ENCODE peak calls at places on chromosomes 16 and 17, in six cellular contexts. A is Peyer's patch; C is H1; V is transverse colon; B is CD4-positive, alpha-beta T cell; K is A549. U is an unnamed sample.

GRCh38 chr17:49582055-49582703 is 6.5 kb downstream of the NXPH3 start:
- DNase-seq in A (peak), C (no peak), V (no peak), B (no peak), K (no peak), U (no peak)

GRCh38 chr16:88381820-88382451 is 823 bp upstream of the ZNF469 start:
- DNase-seq in A (no peak), C (peak), V (no peak), B (no peak), K (no peak), U (peak)

GRCh38 chr16:552171-552570 is 8.0 kb upstream of the PRR35 start:
- DNase-seq in A (no peak), C (no peak), V (no peak), B (no peak), K (no peak), U (no peak)

GRCh38 chr16:72066747-72067146 is 3.7 kb downstream of the HPR start:
- DNase-seq in A (no peak), C (no peak), V (no peak), B (no peak), K (peak), U (no peak)

GRCh38 chr16:9296273-9296593 is 204.8 kb downstream of the HAPSTR1 start:
- DNase-seq in A (no peak), C (no peak), V (no peak), B (no peak), K (no peak), U (no peak)

GRCh38 chr17:79478841-79479240 is 132.0 kb downstream of the RBFOX3 start:
- DNase-seq in A (no peak), C (no peak), V (no peak), B (no peak), K (no peak), U (no peak)

GRCh38 chr17:81480140-81480917 is 32.3 kb downstream of the ACTG1 start:
- DNase-seq in A (no peak), C (no peak), V (no peak), B (no peak), K (no peak), U (peak)

GRCh38 chr16:49834496-49835009 is 21.4 kb downstream of the ZNF423 start:
- DNase-seq in A (no peak), C (no peak), V (peak), B (no peak), K (no peak), U (no peak)

GRCh38 chr17:28953444-28954118 is 2.3 kb upstream of the PHF12 start:
- DNase-seq in A (no peak), C (peak), V (peak), B (peak), K (peak), U (no peak)

GRCh38 chr17:61806941-61807340 is 56.4 kb downstream of the BRIP1 start:
- DNase-seq in A (no peak), C (no peak), V (no peak), B (no peak), K (no peak), U (no peak)

GRCh38 chr16:50234771-50235556 is 31.4 kb upstream of the ADCY7 start:
- DNase-seq in A (no peak), C (no peak), V (no peak), B (no peak), K (no peak), U (no peak)

GRCh38 chr16:10219742-10220141 is 37.5 kb upstream of the GRIN2A start:
- DNase-seq in A (no peak), C (no peak), V (no peak), B (no peak), K (no peak), U (no peak)

GRCh38 chr16:81885976-81886586 is 107.0 kb downstream of the PLCG2 start:
- DNase-seq in A (no peak), C (peak), V (no peak), B (no peak), K (peak), U (no peak)

GRCh38 chr17:77869041-77869595 is 89.4 kb upstream of the TNRC6C start:
- DNase-seq in A (no peak), C (no peak), V (no peak), B (no peak), K (no peak), U (no peak)

GRCh38 chr17:43953746-43954145 is at the start of gene PYY:
- DNase-seq in A (no peak), C (no peak), V (no peak), B (no peak), K (no peak), U (no peak)

GRCh38 chr17:61756561-61756960 is 106.8 kb downstream of the BRIP1 start:
- DNase-seq in A (no peak), C (no peak), V (no peak), B (no peak), K (no peak), U (no peak)

GRCh38 chr17:61303334-61304096 is 96.1 kb upstream of the TBX2 start:
- DNase-seq in A (no peak), C (no peak), V (no peak), B (no peak), K (no peak), U (no peak)

GRCh38 chr17:16243385-16243784 is 26.4 kb downstream of the PIGL start:
- DNase-seq in A (no peak), C (no peak), V (no peak), B (no peak), K (no peak), U (no peak)

GRCh38 chr17:42459256-42459982 is 741 bp downstream of the ATP6V0A1 start:
- DNase-seq in A (peak), C (no peak), V (peak), B (no peak), K (peak), U (peak)

GRCh38 chr17:48002920-48003685 is 32.2 kb downstream of the CDK5RAP3 start:
- DNase-seq in A (no peak), C (no peak), V (no peak), B (no peak), K (no peak), U (no peak)

GRCh38 chr17:40123811-40124114 is 2.0 kb downstream of the MSL1 start:
- DNase-seq in A (no peak), C (no peak), V (no peak), B (no peak), K (no peak), U (no peak)

GRCh38 chr17:34001246-34001645 is 253.8 kb upstream of the CCL2 start:
- DNase-seq in A (no peak), C (no peak), V (no peak), B (no peak), K (no peak), U (no peak)

GRCh38 chr17:49045376-49045775 is 48.2 kb downstream of the IGF2BP1 start:
- DNase-seq in A (no peak), C (no peak), V (no peak), B (no peak), K (no peak), U (no peak)

GRCh38 chr16:1026057-1026783 is 44.6 kb downstream of the SOX8 start:
- DNase-seq in A (no peak), C (no peak), V (no peak), B (no peak), K (no peak), U (no peak)

GRCh38 chr17:38562215-38562569 is 43.6 kb downstream of the SRCIN1 start:
- DNase-seq in A (no peak), C (no peak), V (no peak), B (no peak), K (no peak), U (no peak)

GRCh38 chr17:29710891-29711418 is 88.2 kb upstream of the CORO6 start:
- DNase-seq in A (no peak), C (no peak), V (no peak), B (no peak), K (no peak), U (peak)

GRCh38 chr17:44197980-44198720 is 1.5 kb downstream of the ATXN7L3 start:
- DNase-seq in A (no peak), C (no peak), V (peak), B (peak), K (peak), U (peak)

GRCh38 chr17:55731586-55732250 is 9.1 kb upstream of the TMEM100 start:
- DNase-seq in A (no peak), C (no peak), V (peak), B (no peak), K (no peak), U (no peak)

GRCh38 chr17:73983623-73984410 is 219.7 kb upstream of the RPL38 start:
- DNase-seq in A (no peak), C (no peak), V (no peak), B (no peak), K (no peak), U (no peak)

GRCh38 chr17:34261568-34261967 is 6.5 kb downstream of the CCL2 start:
- DNase-seq in A (no peak), C (no peak), V (no peak), B (no peak), K (no peak), U (no peak)

GRCh38 chr17:34201225-34201624 is 53.9 kb upstream of the CCL2 start:
- DNase-seq in A (no peak), C (no peak), V (no peak), B (no peak), K (no peak), U (no peak)

GRCh38 chr17:39836117-39836516 is 28.0 kb downstream of the IKZF3 start:
- DNase-seq in A (no peak), C (no peak), V (no peak), B (no peak), K (no peak), U (no peak)

GRCh38 chr16:87832137-87832527 is 37.2 kb downstream of the SLC7A5 start:
- DNase-seq in A (no peak), C (no peak), V (no peak), B (no peak), K (no peak), U (no peak)

GRCh38 chr16:87538160-87538559 is 45.3 kb upstream of the ZCCHC14 start:
- DNase-seq in A (no peak), C (no peak), V (no peak), B (no peak), K (no peak), U (no peak)

GRCh38 chr16:30694926-30695678 is 3.9 kb upstream of the SRCAP start:
- DNase-seq in A (no peak), C (no peak), V (no peak), B (no peak), K (no peak), U (no peak)

GRCh38 chr16:72284042-72284789 is 112.3 kb upstream of the PMFBP1 start:
- DNase-seq in A (no peak), C (no peak), V (no peak), B (no peak), K (no peak), U (no peak)

GRCh38 chr16:3065742-3066439 is 451 bp downstream of the IL32 start:
- DNase-seq in A (peak), C (no peak), V (no peak), B (no peak), K (no peak), U (no peak)

GRCh38 chr16:91484-91883 is 13.5 kb downstream of the MPG start:
- DNase-seq in A (no peak), C (no peak), V (no peak), B (no peak), K (no peak), U (no peak)

GRCh38 chr16:86428729-86429472 is 81.4 kb upstream of the FOXF1 start:
- DNase-seq in A (no peak), C (no peak), V (no peak), B (no peak), K (no peak), U (no peak)
- H3K27ac ChIP-seq in A (no peak), C (no peak), V (peak), B (no peak), K (no peak), U (no peak)

DNA sequence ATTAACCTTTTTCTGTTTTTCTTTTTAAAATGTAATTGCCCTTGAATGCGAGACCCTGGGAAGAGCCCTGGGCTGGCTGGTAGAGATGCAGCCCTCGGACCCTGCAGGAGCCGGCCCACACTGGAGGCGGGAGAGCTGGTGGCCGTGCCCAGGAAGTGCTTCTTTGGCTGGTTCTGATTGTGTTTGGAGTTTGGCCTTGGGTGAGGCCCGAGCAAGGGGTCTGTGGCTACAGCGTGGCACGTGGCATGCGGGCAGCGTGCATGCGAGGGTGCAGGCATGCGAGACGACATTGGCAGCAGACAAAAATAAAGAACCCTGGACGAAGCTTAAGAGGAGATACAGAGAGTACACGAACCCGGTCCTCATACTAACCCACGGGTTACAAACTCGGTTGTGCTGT is 49.7 kb downstream of the PRMT7 start:
- DNase-seq in A (no peak), C (no peak), V (no peak), B (no peak), K (no peak), U (no peak)
- H3K27ac ChIP-seq in A (no peak), C (no peak), V (no peak), B (no peak), K (no peak), U (no peak)

GRCh38 chr17:50707296-50708049 is at the start of gene ANKRD40:
- DNase-seq in A (peak), C (no peak), V (peak), B (peak), K (peak), U (peak)
- H3K27ac ChIP-seq in A (peak), C (peak), V (peak), B (peak), K (peak), U (peak)

GRCh38 chr17:17467021-17467420 is 9.8 kb upstream of the MED9 start:
- DNase-seq in A (no peak), C (no peak), V (no peak), B (no peak), K (no peak), U (no peak)
- H3K27ac ChIP-seq in A (no peak), C (no peak), V (no peak), B (no peak), K (no peak), U (no peak)

DNA sequence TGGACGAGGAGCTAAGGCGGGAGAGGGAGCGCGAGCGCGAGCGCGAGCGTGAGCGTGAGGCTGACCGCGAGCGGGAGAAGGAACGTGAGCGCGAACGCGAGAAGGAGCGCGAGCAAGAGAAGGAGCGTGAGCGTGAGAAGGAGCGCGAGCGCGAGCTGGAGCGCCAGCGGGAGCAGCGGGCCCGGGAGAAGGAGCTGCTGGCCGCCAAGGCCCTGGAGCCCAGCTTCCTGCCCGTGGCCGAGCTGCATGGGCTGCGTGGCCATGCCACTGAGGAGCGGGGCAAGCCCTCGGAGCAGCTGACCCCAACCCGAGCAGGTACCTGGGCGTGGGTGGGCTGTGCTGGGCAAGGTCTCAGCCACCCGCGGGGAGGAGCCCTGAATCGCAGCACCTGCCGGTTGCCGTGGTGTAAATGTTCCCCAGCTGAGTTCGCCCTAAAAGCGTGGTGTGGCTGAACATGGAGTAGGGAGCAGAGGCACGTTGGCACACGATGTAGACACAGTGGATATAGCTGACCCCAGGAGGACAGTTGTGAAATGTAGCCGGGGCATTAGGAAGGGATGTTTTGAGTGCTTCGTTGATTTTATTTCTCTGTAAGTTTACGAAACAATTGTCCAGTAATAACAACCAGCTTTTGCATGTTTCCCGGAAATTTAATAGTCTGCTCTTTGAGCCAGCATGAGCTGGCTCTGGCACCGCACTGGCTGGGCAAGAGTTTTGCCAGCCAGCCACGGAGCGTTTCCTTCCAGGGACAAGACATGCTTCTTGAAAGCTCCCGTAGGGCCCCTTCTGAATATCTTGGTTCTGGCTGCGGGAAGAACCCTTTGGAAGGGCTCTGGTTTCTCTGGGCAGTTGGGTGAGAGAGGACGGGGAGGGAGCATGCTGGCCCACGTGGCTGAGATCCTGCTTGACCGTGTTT is 32.1 kb downstream of the GINS2 start:
- DNase-seq in A (no peak), C (no peak), V (no peak), B (no peak), K (no peak), U (no peak)
- H3K27ac ChIP-seq in A (no peak), C (no peak), V (no peak), B (no peak), K (no peak), U (no peak)